ENCODE peak calls at places on chromosome 19, in nine cellular contexts. O, H, J, C, G, M, D, Q and T are unnamed samples.

GRCh38 chr19:34501339-34502320 is 20.1 kb downstream of the WTIP start:
- DNase-seq in O (peak; percentile 100), H (peak; percentile 92), J (peak; percentile 66), C (peak; percentile 92), G (peak; percentile 96), M (peak; percentile 95), D (peak; percentile 97), Q (peak; percentile 69), T (peak; percentile 98)

GRCh38 chr19:22052644-22053013 is 345 bp downstream of the ZNF257 start:
- DNase-seq in O (no peak), H (no peak), J (no peak), C (peak; percentile 0), G (no peak), M (no peak), D (no peak), Q (no peak), T (no peak)

GRCh38 chr19:47549341-47549768 is 23.6 kb downstream of the ZNF541 start:
- DNase-seq in O (no peak), H (no peak), J (no peak), C (no peak), G (peak; percentile 78), M (no peak), D (no peak), Q (no peak), T (no peak)

GRCh38 chr19:55113570-55114039 is 3.8 kb downstream of the PPP1R12C start:
- DNase-seq in O (peak; percentile 77), H (no peak), J (peak; percentile 78), C (peak; percentile 94), G (peak; percentile 83), M (peak; percentile 77), D (peak; percentile 96), Q (no peak), T (peak; percentile 82)

GRCh38 chr19:17183271-17183757 is 31.8 kb upstream of the USE1 start:
- DNase-seq in O (no peak), H (no peak), J (no peak), C (no peak), G (no peak), M (no peak), D (no peak), Q (no peak), T (no peak)

GRCh38 chr19:16155128-16155527 is 11.6 kb downstream of the HSH2D start:
- DNase-seq in O (no peak), H (no peak), J (no peak), C (no peak), G (no peak), M (no peak), D (no peak), Q (no peak), T (no peak)

GRCh38 chr19:49020931-49021895 is 2.9 kb downstream of the CGB3 start:
- DNase-seq in O (no peak), H (no peak), J (no peak), C (no peak), G (no peak), M (no peak), D (no peak), Q (no peak), T (peak; percentile 26)

GRCh38 chr19:18144906-18145305 is 8.1 kb upstream of the PIK3R2 start:
- DNase-seq in O (no peak), H (no peak), J (no peak), C (no peak), G (no peak), M (no peak), D (no peak), Q (no peak), T (no peak)

GRCh38 chr19:4406626-4407025 is 4.2 kb downstream of the CHAF1A start:
- DNase-seq in O (no peak), H (no peak), J (no peak), C (no peak), G (no peak), M (no peak), D (no peak), Q (no peak), T (no peak)

GRCh38 chr19:38247734-38248268 is 8.4 kb downstream of the PPP1R14A start:
- DNase-seq in O (no peak), H (no peak), J (peak; percentile 49), C (peak; percentile 92), G (no peak), M (no peak), D (no peak), Q (no peak), T (no peak)

DNA sequence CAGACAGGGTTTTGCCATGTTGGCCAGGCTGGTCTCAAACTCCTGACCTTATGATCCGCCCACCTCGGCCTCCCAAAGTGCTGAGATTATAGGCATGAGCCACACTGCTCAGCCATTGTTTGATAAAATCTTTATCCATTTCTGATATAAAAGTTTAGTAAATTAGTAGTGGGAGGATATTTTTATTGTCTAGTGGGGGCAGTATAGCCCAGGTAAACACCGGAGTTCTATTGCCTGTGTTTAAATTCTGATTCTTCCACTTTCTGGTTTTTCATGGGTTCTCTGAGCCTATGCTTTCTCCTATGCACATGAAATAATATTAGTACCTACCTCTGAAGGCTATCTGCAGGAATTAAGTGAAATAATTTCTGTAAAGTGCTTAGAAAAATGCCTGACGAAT is 20.1 kb upstream of the ARHGEF18 start:
- DNase-seq in O (no peak), H (no peak), J (no peak), C (no peak), G (no peak), M (no peak), D (no peak), Q (no peak), T (no peak)
- TF ChIP-seq CTCF in O (no peak), H (no peak), J (no peak), C (no peak), G (no peak), M (no peak), D (no peak), Q (no peak), T (no peak)

GRCh38 chr19:12453495-12453894 is 12.7 kb upstream of the ZNF443 start:
- DNase-seq in O (no peak), H (no peak), J (no peak), C (no peak), G (no peak), M (peak; percentile 18), D (no peak), Q (no peak), T (no peak)
- TF ChIP-seq CTCF in O (no peak), H (no peak), J (no peak), C (no peak), G (no peak), M (no peak), D (no peak), Q (no peak), T (no peak)

GRCh38 chr19:5990289-5990797 is 12.4 kb upstream of the RANBP3 start:
- DNase-seq in O (no peak), H (peak; percentile 70), J (no peak), C (no peak), G (no peak), M (no peak), D (no peak), Q (no peak), T (no peak)
- TF ChIP-seq CTCF in O (no peak), H (no peak), J (no peak), C (no peak), G (no peak), M (no peak), D (no peak), Q (no peak), T (no peak)

GRCh38 chr19:45032421-45032820 is 6.4 kb upstream of the CLASRP start:
- DNase-seq in O (no peak), H (no peak), J (no peak), C (no peak), G (no peak), M (no peak), D (no peak), Q (no peak), T (no peak)

GRCh38 chr19:45023048-45023447 is 15.8 kb upstream of the CLASRP start:
- DNase-seq in O (no peak), H (no peak), J (no peak), C (no peak), G (no peak), M (no peak), D (no peak), Q (no peak), T (no peak)

GRCh38 chr19:45025264-45025663 is 13.6 kb upstream of the CLASRP start:
- DNase-seq in O (no peak), H (no peak), J (no peak), C (no peak), G (no peak), M (no peak), D (no peak), Q (no peak), T (no peak)

GRCh38 chr19:45030825-45031224 is 8.0 kb upstream of the CLASRP start:
- DNase-seq in O (no peak), H (no peak), J (no peak), C (no peak), G (no peak), M (no peak), D (no peak), Q (no peak), T (no peak)

GRCh38 chr19:45027371-45027770 is 11.5 kb upstream of the CLASRP start:
- DNase-seq in O (no peak), H (no peak), J (no peak), C (no peak), G (no peak), M (no peak), D (no peak), Q (no peak), T (no peak)
- TF ChIP-seq CTCF in O (no peak), H (no peak), J (no peak), C (no peak), G (no peak), M (no peak), D (no peak), Q (no peak), T (no peak)

GRCh38 chr19:51364200-51365106 is 1.7 kb downstream of the ETFB start:
- DNase-seq in O (no peak), H (no peak), J (no peak), C (no peak), G (no peak), M (no peak), D (no peak), Q (no peak), T (no peak)

GRCh38 chr19:51366999-51367564 is 894 bp upstream of the ETFB start:
- DNase-seq in O (no peak), H (peak; percentile 39), J (no peak), C (no peak), G (peak; percentile 79), M (no peak), D (no peak), Q (no peak), T (peak; percentile 43)

GRCh38 chr19:51367565-51368365 is 1.0 kb downstream of the CLDND2 start:
- DNase-seq in O (peak; percentile 98), H (peak; percentile 99), J (peak; percentile 94), C (peak; percentile 99), G (peak; percentile 99), M (peak; percentile 98), D (peak; percentile 100), Q (peak; percentile 63), T (peak; percentile 100)

GRCh38 chr19:51366050-51366998 is at the start of gene ETFB:
- DNase-seq in O (peak; percentile 97), H (peak; percentile 99), J (peak; percentile 91), C (peak; percentile 98), G (peak; percentile 99), M (peak; percentile 98), D (peak; percentile 99), Q (peak; percentile 77), T (peak; percentile 96)

GRCh38 chr19:51365211-51366049 is 758 bp downstream of the ETFB start:
- DNase-seq in O (no peak), H (peak; percentile 38), J (peak; percentile 42), C (peak; percentile 57), G (no peak), M (peak; percentile 26), D (peak; percentile 74), Q (no peak), T (no peak)
- TF ChIP-seq CTCF in O (no peak), H (peak; percentile 11), J (no peak), C (peak; percentile 11), G (peak; percentile 8), M (no peak), D (no peak), Q (no peak), T (no peak)

GRCh38 chr19:940591-941291 is 14.9 kb downstream of the ARID3A start:
- DNase-seq in O (no peak), H (peak; percentile 85), J (peak; percentile 47), C (no peak), G (peak; percentile 90), M (peak; percentile 81), D (peak; percentile 90), Q (no peak), T (no peak)
- TF ChIP-seq CTCF in O (no peak), H (no peak), J (no peak), C (no peak), G (no peak), M (no peak), D (no peak), Q (no peak), T (no peak)